ENCODE peak calls at places on chromosomes 5 and 9, in ten cellular contexts. L, O, R, V, S, Z, T, B, X and A are unnamed samples.
A peak's percentile ranks its signal among the peaks of the same experiment; 100 is the strongest.

GRCh38 chr9:112162644-112163413 is 12.3 kb downstream of the SUSD1 start:
- DNase-seq in B (no peak), T (no peak), O (no peak), Z (no peak), S (no peak), R (no peak), V (no peak), L (no peak), X (no peak), A (no peak)

GRCh38 chr5:15575566-15576195 is 75.7 kb downstream of the FBXL7 start:
- DNase-seq in R (peak; percentile 17), S (no peak), V (no peak), T (no peak), B (no peak), O (no peak), Z (no peak), X (no peak), L (peak; percentile 17), A (no peak)

GRCh38 chr9:121641228-121641611 is 10.2 kb upstream of the DAB2IP start:
- DNase-seq in X (no peak), S (no peak), O (no peak), R (no peak), L (no peak), Z (no peak), V (no peak), T (no peak), B (no peak), A (no peak)

GRCh38 chr5:53069626-53070025 is 39.9 kb downstream of the MOCS2 start:
- DNase-seq in L (no peak), B (no peak), O (no peak), X (peak; percentile 88), R (peak; percentile 93), T (no peak), V (no peak), Z (no peak), S (peak; percentile 95), A (peak; percentile 95)

GRCh38 chr5:145978672-145979071 is 42.3 kb downstream of the SH3RF2 start:
- DNase-seq in X (no peak), T (no peak), L (no peak), R (no peak), Z (no peak), V (no peak), S (no peak), B (no peak), O (no peak), A (no peak)

GRCh38 chr5:131846536-131846935 is 49.7 kb upstream of the FNIP1 start:
- DNase-seq in Z (no peak), V (no peak), S (no peak), B (no peak), X (no peak), R (no peak), L (no peak), T (no peak), O (no peak), A (no peak)

GRCh38 chr9:92634712-92635605 is 35.0 kb downstream of the IPPK start:
- DNase-seq in X (peak; percentile 66), L (peak; percentile 91), S (peak; percentile 64), O (peak; percentile 78), R (peak; percentile 78), B (peak; percentile 31), V (no peak), T (peak; percentile 94), Z (peak; percentile 77), A (peak; percentile 69)

GRCh38 chr9:109107402-109108240 is 12.1 kb downstream of the TMEM245 start:
- DNase-seq in X (peak; percentile 66), Z (no peak), O (no peak), B (no peak), L (peak; percentile 78), V (no peak), R (peak; percentile 78), S (peak; percentile 79), T (no peak), A (no peak)

GRCh38 chr5:168364738-168365550 is 73.5 kb downstream of the WWC1 start:
- DNase-seq in B (no peak), X (peak; percentile 48), R (peak; percentile 45), Z (no peak), S (no peak), O (no peak), T (peak; percentile 68), V (no peak), L (peak; percentile 53), A (peak; percentile 9)

GRCh38 chr9:35476596-35476995 is 13.3 kb upstream of the RUSC2 start:
- DNase-seq in O (no peak), R (no peak), L (no peak), X (no peak), Z (no peak), T (peak; percentile 18), B (no peak), V (no peak), S (no peak), A (no peak)

GRCh38 chr5:5521029-5521428 is 98.6 kb downstream of the ICE1 start:
- DNase-seq in Z (no peak), B (no peak), R (no peak), L (no peak), O (no peak), T (no peak), X (no peak), V (no peak), S (no peak), A (no peak)

GRCh38 chr5:72767289-72768010 is 49.0 kb upstream of the TNPO1 start:
- DNase-seq in Z (peak; percentile 20), B (no peak), S (peak; percentile 57), R (no peak), V (no peak), O (no peak), L (peak; percentile 12), X (peak; percentile 63), T (peak; percentile 55), A (no peak)

GRCh38 chr9:127943746-127944145 is 6.1 kb upstream of the DPM2 start:
- DNase-seq in S (peak; percentile 62), X (peak; percentile 77), Z (peak; percentile 96), R (peak; percentile 78), B (peak; percentile 49), T (peak; percentile 95), O (peak; percentile 91), V (no peak), L (peak; percentile 91), A (no peak)

GRCh38 chr5:168596927-168597326 is 17.8 kb upstream of the PANK3 start:
- DNase-seq in S (no peak), L (no peak), V (no peak), R (no peak), B (no peak), O (no peak), X (no peak), T (no peak), Z (no peak), A (no peak)

DNA sequence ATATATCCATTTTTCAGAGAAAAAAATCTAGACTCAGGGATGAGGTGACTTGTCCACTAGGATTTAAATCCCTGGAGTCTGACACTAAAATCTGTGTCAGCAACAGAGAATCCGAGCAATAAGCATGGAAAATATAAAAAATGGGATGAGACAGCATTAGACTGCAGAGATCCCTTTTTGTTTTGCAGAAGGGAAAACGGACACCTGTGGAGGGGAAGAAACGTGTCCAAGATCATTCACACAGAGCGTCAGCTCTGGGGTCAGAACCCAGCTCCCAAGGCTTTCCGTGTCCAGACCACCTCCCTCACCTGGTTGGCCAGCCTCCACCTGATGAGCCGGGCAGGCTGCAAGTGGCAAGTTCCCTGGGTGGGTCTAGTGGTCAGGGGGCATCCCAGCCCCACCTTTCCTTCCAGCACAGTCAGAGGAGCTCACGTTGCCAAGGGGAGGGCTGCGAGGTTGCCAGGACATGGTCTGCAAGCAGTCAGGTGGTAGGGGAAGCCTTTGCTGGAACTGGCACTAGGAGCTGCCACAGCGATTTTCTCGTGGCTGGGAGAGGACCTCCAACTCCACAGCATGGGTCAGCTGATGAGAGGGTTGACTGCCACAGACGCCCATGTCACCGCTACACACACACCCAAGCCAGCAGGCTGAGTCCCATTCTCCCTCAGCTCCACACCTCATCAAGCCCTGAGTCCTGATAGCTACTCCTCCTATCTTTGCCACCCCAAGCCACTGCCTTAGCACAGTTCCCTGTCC is 65.9 kb upstream of the CPLX2 start:
- DNase-seq in R (no peak), T (no peak), V (no peak), L (no peak), X (no peak), B (no peak), Z (no peak), S (no peak), O (no peak), A (no peak)
- TF ChIP-seq CTCF in R (no peak), T (no peak), V (no peak), L (no peak), X (no peak), B (no peak), Z (no peak), S (no peak), O (no peak), A (no peak)

GRCh38 chr9:95047452-95048224 is 269.9 kb downstream of the FANCC start:
- DNase-seq in S (no peak), V (no peak), R (no peak), X (no peak), Z (no peak), B (no peak), L (no peak), O (no peak), T (no peak), A (no peak)
- H3K4me3 ChIP-seq in S (no peak overlapping the region), V (peak overlapping the region; percentile 7), R (peak overlapping the region; percentile 21), X (peak overlapping the region; percentile 92), Z (no peak overlapping the region), B (no peak overlapping the region), L (peak overlapping the region; percentile 45), O (peak overlapping the region; percentile 48), T (peak overlapping the region; percentile 76), A (peak overlapping the region; percentile 51)

GRCh38 chr5:58458851-58459275 is 1.0 kb downstream of the PLK2 start:
- DNase-seq in S (no peak), R (no peak), Z (no peak), L (peak; percentile 17), O (no peak), X (peak; percentile 55), T (peak; percentile 12), V (no peak), B (no peak), A (no peak)

GRCh38 chr5:58459860-58460726 is at the start of gene PLK2:
- DNase-seq in B (peak; percentile 86), V (peak; percentile 61), R (peak; percentile 83), L (peak; percentile 97), O (peak; percentile 94), Z (peak; percentile 88), T (peak; percentile 76), X (peak; percentile 80), S (peak; percentile 89), A (peak; percentile 91)

GRCh38 chr5:58457040-58457439 is 2.8 kb downstream of the PLK2 start:
- DNase-seq in L (no peak), S (no peak), V (no peak), X (no peak), O (no peak), T (no peak), R (no peak), B (no peak), Z (no peak), A (no peak)

GRCh38 chr5:58460727-58461286 is 921 bp upstream of the PLK2 start:
- DNase-seq in S (peak; percentile 80), R (peak; percentile 83), Z (peak; percentile 91), O (peak; percentile 91), L (peak; percentile 93), B (peak; percentile 79), V (peak; percentile 51), T (peak; percentile 93), X (peak; percentile 88), A (peak; percentile 75)

GRCh38 chr5:58459276-58459859 is 518 bp downstream of the PLK2 start:
- DNase-seq in L (peak; percentile 65), S (no peak), B (no peak), Z (no peak), O (no peak), R (no peak), T (peak; percentile 68), X (no peak), V (no peak), A (no peak)
- TF ChIP-seq CTCF in L (no peak), S (no peak), B (no peak), Z (no peak), O (no peak), R (no peak), T (no peak), X (no peak), V (no peak), A (no peak)

GRCh38 chr5:80034962-80035821 is at the start of gene THBS4:
- DNase-seq in V (no peak), R (no peak), L (peak; percentile 16), X (no peak), B (no peak), S (no peak), T (peak; percentile 71), O (no peak), Z (peak; percentile 14), A (no peak)
- H3K4me3 ChIP-seq in V (peak within 1 kb of the TSS; percentile 23), R (no peak within 1 kb of the TSS), L (no peak within 1 kb of the TSS), X (no peak within 1 kb of the TSS), B (no peak within 1 kb of the TSS), S (peak within 1 kb of the TSS; percentile 31), T (peak within 1 kb of the TSS; percentile 67), O (peak within 1 kb of the TSS; percentile 53), Z (peak within 1 kb of the TSS; percentile 49), A (peak within 1 kb of the TSS; percentile 34)